ENCODE peak calls at places on chromosomes 3 and 15, in seven cellular contexts. B is IMR-90, L is heart left ventricle, J is uterus, G is gastrocnemius medialis, W is GM12878, N is transverse colon. Q is an unnamed sample.

GRCh38 chr3:115292131-115292530 is 145.0 kb upstream of the ZBTB20 start:
- DNase-seq in B (no peak), L (no peak), J (no peak), G (no peak), W (no peak), N (no peak), Q (no peak)

GRCh38 chr3:172388412-172389078 is 59.7 kb downstream of the GHSR start:
- DNase-seq in B (no peak), L (no peak), J (no peak), G (no peak), W (no peak), N (no peak), Q (no peak)

GRCh38 chr3:59558906-59559720 is 509.3 kb upstream of the CFAP20DC start:
- DNase-seq in B (no peak), L (no peak), J (no peak), G (no peak), W (no peak), N (no peak), Q (no peak)

GRCh38 chr3:97662808-97663207 is 101.8 kb upstream of the ARL6 start:
- DNase-seq in B (no peak), L (no peak), J (no peak), G (no peak), W (no peak), N (no peak), Q (no peak)

GRCh38 chr3:101926594-101927105 is 77.3 kb downstream of the NFKBIZ start:
- DNase-seq in B (no peak), L (no peak), J (no peak), G (no peak), W (no peak), N (no peak), Q (no peak)

GRCh38 chr15:85785887-85786777 is 8.6 kb downstream of the KLHL25 start:
- DNase-seq in B (peak; percentile 58), L (no peak), J (no peak), G (peak; percentile 81), W (no peak), N (peak; percentile 66), Q (peak; percentile 76)

GRCh38 chr3:13801361-13802214 is 78.3 kb downstream of the WNT7A start:
- DNase-seq in B (no peak), L (no peak), J (no peak), G (no peak), W (no peak), N (no peak), Q (no peak)

GRCh38 chr15:52464040-52464439 is 64.6 kb downstream of the MYO5A start:
- DNase-seq in B (no peak), L (no peak), J (no peak), G (no peak), W (no peak), N (no peak), Q (no peak)

GRCh38 chr3:158094235-158094916 is 11.8 kb downstream of the SHOX2 start:
- DNase-seq in B (no peak), L (no peak), J (no peak), G (no peak), W (no peak), N (no peak), Q (peak; percentile 40)

GRCh38 chr15:68081869-68082505 is 27.9 kb downstream of the PIAS1 start:
- DNase-seq in B (no peak), L (no peak), J (no peak), G (no peak), W (no peak), N (no peak), Q (no peak)

GRCh38 chr15:68080783-68081182 is 26.7 kb downstream of the PIAS1 start:
- DNase-seq in B (no peak), L (no peak), J (no peak), G (no peak), W (no peak), N (no peak), Q (no peak)

GRCh38 chr15:68075764-68076385 is 21.8 kb downstream of the PIAS1 start:
- DNase-seq in B (no peak), L (no peak), J (no peak), G (no peak), W (no peak), N (no peak), Q (no peak)

GRCh38 chr15:68082735-68083134 is 28.6 kb downstream of the PIAS1 start:
- DNase-seq in B (no peak), L (no peak), J (no peak), G (no peak), W (no peak), N (no peak), Q (no peak)

GRCh38 chr15:68078365-68078764 is 24.2 kb downstream of the PIAS1 start:
- DNase-seq in B (no peak), L (no peak), J (no peak), G (no peak), W (no peak), N (no peak), Q (no peak)
- H3K4me1 ChIP-seq in B (no peaks in the 10 kb centered on the region), L (peaks cover 79% of the 10 kb centered on the region), J (no peaks in the 10 kb centered on the region), G (peaks cover 52% of the 10 kb centered on the region), W (peaks cover 15% of the 10 kb centered on the region), N (peaks cover 2% of the 10 kb centered on the region), Q (peaks cover 12% of the 10 kb centered on the region)

GRCh38 chr3:126080970-126081369 is 3.0 kb downstream of the SLC41A3 start:
- DNase-seq in B (no peak), L (no peak), J (no peak), G (no peak), W (no peak), N (no peak), Q (no peak)

GRCh38 chr3:126083511-126083912 is 412 bp downstream of the SLC41A3 start:
- DNase-seq in B (peak; percentile 19), L (no peak), J (no peak), G (no peak), W (no peak), N (peak; percentile 51), Q (peak; percentile 58)

GRCh38 chr3:126083138-126083445 is 832 bp downstream of the SLC41A3 start:
- DNase-seq in B (no peak), L (no peak), J (no peak), G (no peak), W (no peak), N (no peak), Q (no peak)

GRCh38 chr3:126082334-126083137 is 1.4 kb downstream of the SLC41A3 start:
- DNase-seq in B (no peak), L (no peak), J (no peak), G (no peak), W (no peak), N (no peak), Q (no peak)

DNA sequence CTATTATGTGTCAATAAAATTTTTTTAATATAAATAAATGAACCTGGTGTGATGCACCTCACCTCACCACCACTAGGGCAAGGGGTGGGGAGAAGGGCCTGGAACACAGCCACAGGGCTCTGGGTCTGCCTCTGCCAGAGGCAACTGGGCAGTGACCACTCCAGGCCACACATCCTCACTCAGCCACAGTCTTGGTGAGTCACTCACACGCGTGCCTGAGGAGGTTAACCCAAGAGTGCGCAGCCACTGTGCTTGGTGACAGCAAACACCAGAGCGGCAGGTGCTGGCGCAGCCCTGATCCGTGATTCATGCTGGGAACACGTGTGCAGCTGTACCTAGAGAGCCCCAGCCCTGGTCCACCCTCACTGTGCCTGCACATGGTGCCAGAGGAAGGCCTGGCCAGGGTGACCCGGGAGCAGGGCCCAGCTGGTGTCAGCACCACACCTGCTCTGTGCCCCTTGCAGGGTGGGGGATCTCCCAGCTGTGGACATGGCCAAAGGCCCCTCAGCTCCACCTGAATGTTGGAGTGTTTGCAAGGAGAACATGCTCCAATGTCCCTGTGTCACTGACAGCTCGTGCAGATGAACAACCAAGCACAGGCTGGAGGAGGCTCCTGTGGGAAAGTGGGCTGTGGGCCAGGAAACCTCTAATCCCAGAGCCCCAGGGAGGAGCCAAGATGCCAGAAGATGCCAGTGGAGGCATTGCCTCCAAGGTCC is 2.1 kb downstream of the SLC41A3 start:
- DNase-seq in B (peak; percentile 43), L (no peak), J (no peak), G (peak; percentile 93), W (no peak), N (no peak), Q (peak; percentile 58)
- TF ChIP-seq CTCF in B (peak; percentile 27), L (no peak), J (no peak), G (peak; percentile 70), W (peak; percentile 10), N (peak; percentile 25), Q (peak; percentile 38)

GRCh38 chr15:69413822-69414701 is at the start of gene KIF23:
- DNase-seq in B (peak; percentile 94), L (peak; percentile 90), J (peak; percentile 88), G (peak; percentile 74), W (peak; percentile 73), N (peak; percentile 95), Q (peak; percentile 96)
- TF ChIP-seq POLR2A in B (no peak), L (no peak), J (no peak), G (no peak), W (peak; percentile 83), N (no peak), Q (no peak)

DNA sequence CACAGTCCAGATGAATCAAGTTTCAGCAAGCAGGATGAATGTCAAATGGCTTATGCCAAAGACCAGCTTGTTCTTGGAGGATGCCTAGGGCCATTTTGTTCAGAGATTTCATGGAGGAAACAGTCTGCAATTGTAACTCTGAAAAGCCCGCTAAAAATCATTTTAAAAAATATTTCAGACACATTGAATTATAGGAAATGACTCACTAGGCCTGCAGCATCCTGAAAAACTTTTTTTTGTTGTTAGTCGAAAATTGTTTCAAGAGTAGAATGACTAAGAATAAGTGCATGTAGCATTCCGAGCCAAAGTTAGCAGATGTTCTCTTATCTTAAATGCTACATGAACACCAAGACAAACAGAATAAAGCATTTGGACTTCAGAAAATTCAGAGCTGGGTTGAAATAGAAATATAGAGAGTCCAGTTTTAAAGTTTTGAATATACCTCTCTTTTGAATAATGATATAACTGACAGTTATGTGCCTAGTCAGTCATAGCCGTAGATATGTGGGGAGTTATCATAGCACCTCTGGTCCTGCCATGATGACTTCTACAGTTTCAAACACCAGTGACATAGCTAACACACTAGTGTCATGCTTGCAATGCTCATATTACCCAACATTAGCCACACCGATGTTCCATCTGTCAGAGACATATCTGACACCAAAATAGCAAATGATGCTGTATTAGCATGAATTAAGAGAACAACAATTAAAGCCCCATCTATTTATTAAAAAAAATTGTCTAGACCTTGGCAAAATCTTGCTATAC is 1462.8 kb upstream of the GBE1 start:
- DNase-seq in B (no peak), L (no peak), J (no peak), G (no peak), W (no peak), N (no peak), Q (no peak)
- H3K4me1 ChIP-seq in B (no peaks in the 10 kb centered on the region), L (no peaks in the 10 kb centered on the region), J (no peaks in the 10 kb centered on the region), G (no peaks in the 10 kb centered on the region), W (no peaks in the 10 kb centered on the region), N (no peaks in the 10 kb centered on the region), Q (no peaks in the 10 kb centered on the region)

Q was measured in testis.